ENCODE peak calls at places on chromosomes 6 and 20, in four cellular contexts. C, E, U and W are unnamed samples.

GRCh38 chr6:80969439-80969838 is 783.0 kb downstream of the TENT5A start:
- DNase-seq in U (no peak), C (no peak), E (no peak), W (no peak)

GRCh38 chr6:149147939-149148718 is 169.4 kb upstream of the TAB2 start:
- DNase-seq in E (no peak), U (no peak), C (no peak), W (no peak)

GRCh38 chr6:3876131-3876530 is 27.0 kb downstream of the FAM50B start:
- DNase-seq in U (no peak), C (peak), E (no peak), W (no peak)

GRCh38 chr20:36604952-36605308 is 649 bp upstream of the RAB5IF start:
- DNase-seq in C (no peak), E (peak), U (peak), W (peak)

GRCh38 chr6:108568101-108568500 is 7.4 kb downstream of the FOXO3 start:
- DNase-seq in C (no peak), U (no peak), E (no peak), W (no peak)

GRCh38 chr6:165729307-165729936 is 66.4 kb upstream of the PDE10A start:
- DNase-seq in U (no peak), C (no peak), E (no peak), W (peak)

GRCh38 chr6:41286544-41287346 is at the start of gene TREM1:
- DNase-seq in E (no peak), U (no peak), C (peak), W (no peak)

GRCh38 chr20:46970937-46971630 is 76.4 kb downstream of the EYA2 start:
- DNase-seq in C (peak), E (no peak), U (no peak), W (no peak)

GRCh38 chr20:59159091-59159821 is 4.4 kb upstream of the ZNF831 start:
- DNase-seq in C (no peak), E (peak), U (peak), W (peak)

GRCh38 chr6:90537027-90537426 is 49.8 kb downstream of the MAP3K7 start:
- DNase-seq in U (no peak), C (peak), E (no peak), W (no peak)

GRCh38 chr6:148405893-148406292 is 63.3 kb downstream of the SASH1 start:
- DNase-seq in E (no peak), U (no peak), C (no peak), W (no peak)

GRCh38 chr6:35898003-35898402 is 22.9 kb downstream of the SRPK1 start:
- DNase-seq in U (no peak), E (no peak), C (no peak), W (no peak)

GRCh38 chr6:49003348-49003747 is 459.7 kb downstream of the MMUT start:
- DNase-seq in U (no peak), E (no peak), C (no peak), W (no peak)

GRCh38 chr6:149925253-149925973 is 2.5 kb upstream of the RAET1G start:
- DNase-seq in E (no peak), C (peak), U (no peak), W (no peak)

GRCh38 chr6:51182884-51183283 is 364.2 kb downstream of the TFAP2B start:
- DNase-seq in C (no peak), U (no peak), E (no peak), W (no peak)

GRCh38 chr20:52171025-52171424 is 20.6 kb downstream of the ZFP64 start:
- DNase-seq in C (no peak), U (no peak), E (no peak), W (no peak)

GRCh38 chr6:89797317-89797716 is 22.3 kb downstream of the MDN1 start:
- DNase-seq in U (no peak), E (no peak), C (no peak), W (no peak)

GRCh38 chr20:19992996-19993908 is 23.9 kb upstream of the NAA20 start:
- DNase-seq in U (no peak), C (peak), E (no peak), W (no peak)

GRCh38 chr6:27896398-27896796 is 15.8 kb downstream of the OR2B2 start:
- DNase-seq in U (no peak), E (no peak), C (no peak), W (no peak)

GRCh38 chr20:46965124-46965455 is 70.4 kb downstream of the EYA2 start:
- DNase-seq in C (no peak), U (no peak), E (no peak), W (no peak)

GRCh38 chr6:22680950-22681349 is 111.6 kb downstream of the HDGFL1 start:
- DNase-seq in E (no peak), C (no peak), U (no peak), W (no peak)

GRCh38 chr20:8837396-8837795 is 231.5 kb upstream of the PLCB4 start:
- DNase-seq in U (no peak), C (peak), E (no peak), W (no peak)